ENCODE peak calls at places on chromosomes 6 and 20, in four cellular contexts. P is HCEC 1CT, J is ovary, C is lower lobe of right lung. Y is an unnamed sample.

GRCh38 chr20:41425180-41425884 is 58.7 kb upstream of the EMILIN3 start:
- DNase-seq in P (no peak), J (no peak), C (no peak), Y (no peak)

GRCh38 chr6:30750379-30750668 is 6.0 kb upstream of the IER3 start:
- DNase-seq in P (no peak), J (no peak), C (no peak), Y (no peak)

GRCh38 chr20:44355503-44356352 is at the start of gene HNF4A:
- DNase-seq in P (no peak), J (no peak), C (no peak), Y (no peak)

GRCh38 chr20:33407251-33407650 is 5.9 kb upstream of the CDK5RAP1 start:
- DNase-seq in P (no peak), J (no peak), C (no peak), Y (no peak)

GRCh38 chr20:32445539-32446273 is 87.6 kb downstream of the ASXL1 start:
- DNase-seq in P (no peak), J (no peak), C (no peak), Y (peak)

GRCh38 chr6:147508871-147509608 is 550 bp downstream of the SAMD5 start:
- DNase-seq in P (no peak), J (peak), C (no peak), Y (peak)

GRCh38 chr6:53299331-53299835 is 49.4 kb downstream of the ELOVL5 start:
- DNase-seq in P (no peak), J (no peak), C (no peak), Y (no peak)

GRCh38 chr6:32148722-32149576 is 2.8 kb downstream of the PRRT1 start:
- DNase-seq in P (no peak), J (peak), C (peak), Y (no peak)

GRCh38 chr6:27870486-27870885 is 41.7 kb downstream of the OR2B2 start:
- DNase-seq in P (no peak), J (no peak), C (no peak), Y (no peak)

GRCh38 chr6:134774244-134774643 is 175.7 kb downstream of the ALDH8A1 start:
- DNase-seq in P (peak), J (no peak), C (no peak), Y (peak)

GRCh38 chr6:18390476-18390875 is 3.3 kb downstream of the RNF144B start:
- DNase-seq in P (no peak), J (no peak), C (no peak), Y (no peak)

GRCh38 chr6:147618927-147619326 is 110.4 kb downstream of the SAMD5 start:
- DNase-seq in P (no peak), J (no peak), C (peak), Y (peak)

GRCh38 chr6:17710331-17710730 is 3.6 kb upstream of the NUP153 start:
- DNase-seq in P (peak), J (no peak), C (no peak), Y (peak)

GRCh38 chr20:10157539-10157938 is 61.1 kb upstream of the SNAP25 start:
- DNase-seq in P (no peak), J (no peak), C (no peak), Y (no peak)

GRCh38 chr6:75852721-75853120 is 103.7 kb downstream of the MYO6 start:
- DNase-seq in P (peak), J (no peak), C (no peak), Y (peak)

GRCh38 chr6:149337330-149337729 is 19.8 kb downstream of the TAB2 start:
- DNase-seq in P (no peak), J (no peak), C (no peak), Y (peak)

GRCh38 chr6:169592558-169592957 is 109.3 kb downstream of the WDR27 start:
- DNase-seq in P (peak), J (no peak), C (no peak), Y (peak)

GRCh38 chr6:166784691-166785090 is 157.6 kb upstream of the RPS6KA2 start:
- DNase-seq in P (no peak), J (no peak), C (no peak), Y (no peak)

GRCh38 chr20:38728911-38729642 is 4.8 kb downstream of the SLC32A1 start:
- DNase-seq in P (no peak), J (no peak), C (no peak), Y (no peak)

GRCh38 chr6:131950767-131951575 is at the start of gene CCN2:
- DNase-seq in P (peak), J (peak), C (peak), Y (peak)

GRCh38 chr6:25793970-25794369 is 37.9 kb downstream of the SLC17A1 start:
- DNase-seq in P (no peak), J (no peak), C (no peak), Y (no peak)

Y was measured in adipocyte.